ENCODE peak calls at places on chromosomes 5 and 9, in eight cellular contexts. M, W, A, E, Q, U, O and B are unnamed samples.

GRCh38 chr9:21672140-21672539 is 130.3 kb upstream of the MTAP start:
- DNase-seq in W (no peak), U (no peak), E (no peak), M (no peak), Q (no peak), O (no peak), A (no peak), B (no peak)

GRCh38 chr5:124176692-124177091 is 569.7 kb downstream of the ZNF608 start:
- DNase-seq in W (no peak), O (peak; percentile 35), A (no peak), E (peak; percentile 35), Q (peak; percentile 67), U (no peak), M (no peak), B (no peak)

GRCh38 chr9:121699271-121700164 is 48.1 kb downstream of the DAB2IP start:
- DNase-seq in A (no peak), Q (no peak), M (no peak), W (no peak), U (no peak), O (no peak), E (peak; percentile 77), B (no peak)

GRCh38 chr9:108953983-108954574 is 19.9 kb downstream of the ABITRAM start:
- DNase-seq in E (no peak), U (no peak), M (peak; percentile 47), W (no peak), Q (peak; percentile 24), O (no peak), A (no peak), B (peak; percentile 64)

GRCh38 chr9:110809038-110809595 is 140.5 kb downstream of the MUSK start:
- DNase-seq in Q (no peak), W (no peak), E (no peak), M (no peak), A (no peak), U (no peak), O (no peak), B (no peak)

GRCh38 chr5:41414598-41414997 is 95.8 kb downstream of the PLCXD3 start:
- DNase-seq in U (peak; percentile 61), E (peak; percentile 71), W (no peak), Q (no peak), O (peak; percentile 86), A (no peak), M (peak; percentile 90), B (peak; percentile 82)

GRCh38 chr9:92438900-92439526 is 14.7 kb upstream of the OMD start:
- DNase-seq in M (peak; percentile 32), A (no peak), W (no peak), Q (no peak), U (no peak), O (no peak), E (no peak), B (peak; percentile 17)

GRCh38 chr9:21933865-21934264 is 60.3 kb downstream of the CDKN2A start:
- DNase-seq in A (no peak), U (peak; percentile 3), E (no peak), W (no peak), Q (no peak), O (peak; percentile 31), M (no peak), B (peak; percentile 77)

GRCh38 chr9:99019523-99020331 is 76.0 kb downstream of the COL15A1 start:
- DNase-seq in U (peak; percentile 91), M (peak; percentile 81), O (peak; percentile 88), E (no peak), A (no peak), Q (no peak), W (no peak), B (peak; percentile 96)

GRCh38 chr9:22911632-22912031 is 465.0 kb downstream of the DMRTA1 start:
- DNase-seq in W (no peak), U (no peak), Q (no peak), A (no peak), E (no peak), M (no peak), O (no peak), B (no peak)

GRCh38 chr5:77645158-77645994 is 6.9 kb upstream of the OTP start:
- DNase-seq in Q (no peak), U (no peak), A (no peak), M (no peak), O (no peak), W (peak; percentile 41), E (no peak), B (no peak)

GRCh38 chr9:85433046-85433445 is 308.7 kb downstream of the AGTPBP1 start:
- DNase-seq in O (no peak), M (no peak), W (no peak), U (no peak), E (no peak), A (no peak), Q (no peak), B (no peak)

GRCh38 chr5:115461506-115462290 is 82.9 kb downstream of the FEM1C start:
- DNase-seq in E (no peak), O (peak; percentile 64), Q (no peak), U (peak; percentile 60), A (no peak), W (no peak), M (no peak), B (peak; percentile 94)

GRCh38 chr9:22922222-22922621 is 475.6 kb downstream of the DMRTA1 start:
- DNase-seq in Q (no peak), E (no peak), A (no peak), U (no peak), O (no peak), M (no peak), W (no peak), B (no peak)

GRCh38 chr9:93592389-93593021 is 16.1 kb downstream of the PHF2 start:
- DNase-seq in U (no peak), O (no peak), A (no peak), E (no peak), W (no peak), Q (no peak), M (no peak), B (no peak)

GRCh38 chr9:70374962-70375618 is 39.4 kb downstream of the KLF9 start:
- DNase-seq in A (no peak), E (no peak), Q (no peak), U (no peak), W (no peak), O (no peak), M (no peak), B (no peak)

GRCh38 chr5:143106175-143106574 is 297.3 kb downstream of the NR3C1 start:
- DNase-seq in A (no peak), W (no peak), U (peak; percentile 61), Q (peak; percentile 72), O (peak; percentile 69), M (peak; percentile 18), E (peak; percentile 61), B (peak; percentile 50)

GRCh38 chr9:132849168-132849831 is 28.8 kb downstream of the AK8 start:
- DNase-seq in E (no peak), Q (no peak), M (no peak), A (no peak), U (no peak), O (no peak), W (no peak), B (no peak)

GRCh38 chr9:132694144-132694543 is 23.9 kb downstream of the GTF3C4 start:
- DNase-seq in M (no peak), U (no peak), O (no peak), Q (no peak), E (no peak), W (no peak), A (no peak), B (peak; percentile 49)

GRCh38 chr5:64811050-64811640 is 42.4 kb downstream of the CWC27 start:
- DNase-seq in W (no peak), U (peak; percentile 17), A (no peak), Q (no peak), M (peak; percentile 56), E (no peak), O (peak; percentile 32), B (peak; percentile 57)

GRCh38 chr9:16867571-16868311 is 2.7 kb downstream of the BNC2 start:
- DNase-seq in M (peak; percentile 54), W (no peak), U (no peak), O (no peak), E (peak; percentile 30), Q (no peak), A (no peak), B (peak; percentile 46)

GRCh38 chr5:156699147-156699546 is 150.9 kb upstream of the PPP1R2B start:
- DNase-seq in M (no peak), E (no peak), Q (no peak), U (no peak), O (no peak), A (no peak), W (no peak), B (no peak)

GRCh38 chr5:124352312-124352711 is 394.1 kb downstream of the ZNF608 start:
- DNase-seq in W (no peak), O (no peak), Q (no peak), M (no peak), A (no peak), U (no peak), E (no peak), B (no peak)

GRCh38 chr5:96229173-96229572 is 203.9 kb downstream of the PCSK1 start:
- DNase-seq in U (no peak), W (no peak), A (no peak), O (no peak), Q (no peak), E (no peak), M (no peak), B (no peak)

GRCh38 chr5:150860422-150860821 is 14.1 kb downstream of the IRGM start:
- DNase-seq in Q (no peak), M (no peak), O (no peak), W (no peak), E (no peak), A (no peak), U (no peak), B (no peak)

GRCh38 chr9:87080512-87081225 is 133.4 kb upstream of the GAS1 start:
- DNase-seq in A (no peak), U (no peak), Q (no peak), E (no peak), W (no peak), M (no peak), O (no peak), B (peak; percentile 32)